ENCODE peak calls at places on chromosomes 3 and 15, in six cellular contexts. E, X, T, M, V and N are unnamed samples.

GRCh38 chr15:99343208-99343607 is 91.9 kb downstream of the LRRC28 start:
- DNase-seq in E (no peak), X (no peak), V (no peak), M (no peak), T (no peak), N (no peak)

GRCh38 chr3:110341047-110341446 is 730.6 kb upstream of the NECTIN3 start:
- DNase-seq in T (no peak), X (no peak), V (no peak), E (no peak), M (no peak), N (no peak)

GRCh38 chr3:176578316-176578715 is 619.0 kb downstream of the TBL1XR1 start:
- DNase-seq in T (no peak), E (no peak), M (no peak), X (no peak), V (no peak), N (no peak)

GRCh38 chr15:56959318-56959648 is 40.8 kb downstream of the TCF12 start:
- DNase-seq in E (no peak), V (no peak), T (no peak), X (no peak), M (no peak), N (no peak)

GRCh38 chr3:100155105-100155504 is 40.8 kb upstream of the FILIP1L start:
- DNase-seq in X (no peak), M (no peak), T (no peak), E (no peak), V (no peak), N (peak; percentile 47)

GRCh38 chr3:15309662-15310335 is 22.6 kb downstream of the SH3BP5 start:
- DNase-seq in V (no peak), E (no peak), X (no peak), T (no peak), M (no peak), N (no peak)

GRCh38 chr3:46910166-46910760 is 32.7 kb downstream of the PTH1R start:
- DNase-seq in E (no peak), V (no peak), X (no peak), T (no peak), M (no peak), N (no peak)

GRCh38 chr3:44468572-44469520 is 8.6 kb downstream of the ZNF445 start:
- DNase-seq in M (no peak), V (no peak), E (peak; percentile 22), T (no peak), X (no peak), N (no peak)

GRCh38 chr15:83275412-83275811 is 9.1 kb downstream of the BNC1 start:
- DNase-seq in M (no peak), E (no peak), V (no peak), X (no peak), T (no peak), N (no peak)

GRCh38 chr15:55893852-55894251 is 99.6 kb downstream of the NEDD4 start:
- DNase-seq in E (no peak), T (no peak), M (no peak), X (no peak), V (no peak), N (no peak)

GRCh38 chr3:101643009-101643844 is 33.7 kb downstream of the ZBTB11 start:
- DNase-seq in X (no peak), E (no peak), M (no peak), T (no peak), V (no peak), N (no peak)

GRCh38 chr15:39381517-39381916 is 199.4 kb upstream of the THBS1 start:
- DNase-seq in V (no peak), M (no peak), E (no peak), T (no peak), X (no peak), N (no peak)

GRCh38 chr3:38925351-38925750 is 109.3 kb upstream of the SCN10A start:
- DNase-seq in V (no peak), M (no peak), E (no peak), T (no peak), X (no peak), N (no peak)

GRCh38 chr3:87997298-87997697 is 61.5 kb downstream of the CGGBP1 start:
- DNase-seq in E (no peak), T (no peak), V (peak; percentile 26), M (no peak), X (no peak), N (no peak)

GRCh38 chr3:141646760-141647561 is 91.1 kb upstream of the RNF7 start:
- DNase-seq in T (peak; percentile 29), X (no peak), V (peak; percentile 50), M (no peak), E (peak; percentile 66), N (peak; percentile 81)

GRCh38 chr3:149411583-149411982 is 34.1 kb upstream of the TM4SF1 start:
- DNase-seq in V (no peak), M (no peak), T (no peak), X (no peak), E (no peak), N (no peak)

GRCh38 chr3:100875239-100875638 is 118.0 kb downstream of the ABI3BP start:
- DNase-seq in T (no peak), M (peak; percentile 84), X (no peak), V (peak; percentile 60), E (no peak), N (no peak)

GRCh38 chr15:45743309-45744041 is 108.6 kb downstream of the SQOR start:
- DNase-seq in T (no peak), M (no peak), X (no peak), V (no peak), E (no peak), N (no peak)

GRCh38 chr3:72950372-72950771 is 46.2 kb upstream of the PPP4R2 start:
- DNase-seq in X (no peak), V (no peak), M (no peak), E (no peak), T (no peak), N (no peak)

GRCh38 chr3:125374501-125374995 is 577 bp downstream of the ZNF148 start:
- DNase-seq in E (no peak), M (peak; percentile 30), V (peak; percentile 43), T (no peak), X (no peak), N (no peak)

GRCh38 chr3:42780398-42780797 is 7.3 kb upstream of the CCDC13 start:
- DNase-seq in V (no peak), M (no peak), E (no peak), T (no peak), X (no peak), N (no peak)
- H3K27ac ChIP-seq in V (peak overlapping the region; percentile 53), M (peak overlapping the region; percentile 74), E (no peak overlapping the region), T (peak overlapping the region; percentile 20), X (peak overlapping the region; percentile 64), N (no peak overlapping the region)

GRCh38 chr15:101127503-101128076 is 124.3 kb downstream of the CHSY1 start:
- DNase-seq in V (peak; percentile 75), T (no peak), M (peak; percentile 68), E (peak; percentile 15), X (peak; percentile 72), N (peak; percentile 78)
- TF ChIP-seq POLR2AphosphoS5 in V (no peak), T (no peak), M (peak; percentile 46), E (no peak), X (no peak), N (peak; percentile 66)

DNA sequence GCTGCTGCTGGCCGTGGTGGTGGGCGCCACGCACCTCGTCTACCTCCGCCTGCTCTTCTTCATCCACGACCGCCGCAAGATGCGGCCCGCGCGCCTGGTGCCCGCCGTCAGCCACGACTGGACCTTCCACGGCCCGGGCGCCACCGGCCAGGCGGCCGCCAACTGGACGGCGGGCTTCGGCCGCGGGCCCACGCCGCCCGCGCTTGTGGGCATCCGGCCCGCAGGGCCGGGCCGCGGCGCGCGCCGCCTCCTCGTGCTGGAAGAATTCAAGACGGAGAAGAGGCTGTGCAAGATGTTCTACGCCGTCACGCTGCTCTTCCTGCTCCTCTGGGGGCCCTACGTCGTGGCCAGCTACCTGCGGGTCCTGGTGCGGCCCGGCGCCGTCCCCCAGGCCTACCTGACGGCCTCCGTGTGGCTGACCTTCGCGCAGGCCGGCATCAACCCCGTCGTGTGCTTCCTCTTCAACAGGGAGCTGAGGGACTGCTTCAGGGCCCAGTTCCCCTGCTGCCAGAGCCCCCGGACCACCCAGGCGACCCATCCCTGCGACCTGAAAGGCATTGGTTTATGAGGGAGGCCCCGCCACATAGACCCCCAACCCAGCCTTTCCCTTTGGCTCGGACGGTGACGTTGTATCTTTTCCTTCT is 1.1 kb downstream of the GPR27 start:
- DNase-seq in X (no peak), M (no peak), T (no peak), V (no peak), E (no peak), N (no peak)
- H3K27ac ChIP-seq in X (peak overlapping the region; percentile 70), M (no peak overlapping the region), T (no peak overlapping the region), V (no peak overlapping the region), E (no peak overlapping the region), N (no peak overlapping the region)

GRCh38 chr15:75453703-75454470 is 2.4 kb upstream of the SIN3A start:
- DNase-seq in T (peak; percentile 99), X (peak; percentile 99), M (peak; percentile 98), E (peak; percentile 100), V (peak; percentile 98), N (peak; percentile 99)
- TF ChIP-seq POLR2AphosphoS5 in T (no peak), X (peak; percentile 57), M (peak; percentile 95), E (peak; percentile 57), V (peak; percentile 97), N (peak; percentile 88)

GRCh38 chr3:129412542-129413198 is 15.8 kb downstream of the EFCAB12 start:
- DNase-seq in T (no peak), E (no peak), X (no peak), V (no peak), M (no peak), N (no peak)

GRCh38 chr3:129415378-129415777 is 13.1 kb downstream of the EFCAB12 start:
- DNase-seq in M (no peak), T (no peak), E (no peak), V (no peak), X (no peak), N (no peak)

GRCh38 chr3:129416408-129416807 is 12.0 kb downstream of the EFCAB12 start:
- DNase-seq in M (no peak), V (no peak), E (no peak), X (no peak), T (no peak), N (no peak)

GRCh38 chr3:129415830-129416229 is 12.6 kb downstream of the EFCAB12 start:
- DNase-seq in M (no peak), X (no peak), V (no peak), T (peak; percentile 24), E (no peak), N (no peak)

DNA sequence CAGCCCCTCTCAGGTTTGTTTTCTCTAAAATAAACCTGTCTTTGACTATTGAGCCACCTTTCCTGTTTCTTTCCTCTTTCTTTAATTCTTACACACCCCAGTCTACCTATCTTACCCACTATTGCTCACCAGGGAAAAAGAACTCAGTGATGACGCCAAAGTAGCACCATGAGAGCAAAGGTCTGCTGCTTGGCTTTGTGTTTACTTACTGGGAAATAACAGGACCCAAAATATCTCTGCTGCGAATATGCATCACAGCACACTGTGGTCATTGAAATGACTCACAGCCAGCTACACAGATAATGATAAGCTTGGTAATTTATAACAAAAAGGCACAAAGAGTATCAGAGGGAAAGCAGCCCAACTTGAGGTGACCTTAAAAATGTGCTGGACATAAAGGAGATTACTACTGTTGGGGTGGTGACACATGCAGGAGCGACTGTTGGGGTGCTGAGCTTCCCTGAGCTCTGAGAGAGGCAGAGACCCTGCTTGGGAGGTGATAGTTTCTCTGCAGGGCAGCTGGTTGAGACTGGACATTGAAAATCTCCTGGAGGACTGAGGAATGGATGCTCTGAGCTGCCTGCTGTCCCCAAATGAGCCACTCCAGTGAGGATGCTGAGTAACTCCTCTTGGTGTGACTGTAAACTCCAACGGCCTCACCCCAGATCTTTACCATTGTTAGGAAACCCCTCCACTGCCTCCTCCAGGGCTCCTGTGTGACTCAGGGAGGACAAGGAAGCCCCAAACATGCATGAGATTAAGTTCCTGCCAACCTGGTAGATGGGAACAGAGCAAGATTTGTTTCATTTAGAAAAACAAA is 14.5 kb downstream of the EFCAB12 start:
- DNase-seq in E (no peak), M (no peak), X (no peak), V (no peak), T (peak; percentile 24), N (no peak)
- H3K27ac ChIP-seq in E (no peak overlapping the region), M (peak overlapping the region; percentile 71), X (no peak overlapping the region), V (no peak overlapping the region), T (no peak overlapping the region), N (peak overlapping the region; percentile 59)

GRCh38 chr3:158713094-158713499 is 19.2 kb downstream of the RARRES1 start:
- DNase-seq in X (no peak), E (no peak), V (peak; percentile 52), M (peak; percentile 78), T (no peak), N (no peak)
- TF ChIP-seq POLR2AphosphoS5 in X (no peak), E (no peak), V (peak; percentile 15), M (peak; percentile 79), T (no peak), N (no peak)